ENCODE peak calls at places on chromosomes 12 and 14, in ten cellular contexts. T, O, Y, U, E, I, K, G, C and S are unnamed samples.

GRCh38 chr12:92897844-92898243 is 31.3 kb downstream of the EEA1 start:
- DNase-seq in E (no peak), T (no peak), Y (no peak), K (no peak), G (no peak), C (no peak), U (no peak), O (no peak), I (no peak), S (no peak)

GRCh38 chr14:23119362-23120327 is 590 bp upstream of the CEBPE start:
- DNase-seq in O (no peak), G (no peak), Y (peak; percentile 75), T (no peak), I (peak; percentile 62), K (no peak), U (no peak), C (no peak), E (no peak), S (no peak)

GRCh38 chr12:105470102-105470501 is 139.6 kb downstream of the C12orf75 start:
- DNase-seq in U (no peak), E (no peak), T (no peak), G (no peak), C (no peak), K (no peak), Y (no peak), O (no peak), I (no peak), S (no peak)

GRCh38 chr14:55129086-55129427 is at the start of gene LGALS3:
- DNase-seq in U (peak; percentile 73), Y (peak; percentile 77), O (peak; percentile 22), E (peak; percentile 23), I (peak; percentile 90), T (peak; percentile 83), K (no peak), G (no peak), C (peak; percentile 59), S (peak; percentile 88)

GRCh38 chr12:122399592-122400373 is 22.7 kb downstream of the CLIP1 start:
- DNase-seq in T (peak; percentile 97), O (peak; percentile 14), G (peak; percentile 23), U (peak; percentile 49), C (peak; percentile 72), Y (peak; percentile 63), K (peak; percentile 79), I (peak; percentile 95), E (peak; percentile 41), S (peak; percentile 66)

GRCh38 chr12:32116897-32117296 is 10.2 kb downstream of the BICD1 start:
- DNase-seq in O (no peak), Y (no peak), G (no peak), K (no peak), T (no peak), E (no peak), I (no peak), C (no peak), U (no peak), S (no peak)

GRCh38 chr12:79251356-79251755 is 386.8 kb downstream of the SYT1 start:
- DNase-seq in K (no peak), I (no peak), Y (no peak), U (no peak), C (no peak), E (no peak), G (no peak), T (peak; percentile 6), O (no peak), S (no peak)

GRCh38 chr12:6752181-6752930 is 585 bp downstream of the MLF2 start:
- DNase-seq in K (peak; percentile 41), U (peak; percentile 67), I (peak; percentile 75), O (no peak), E (peak; percentile 38), C (peak; percentile 55), Y (no peak), G (no peak), T (no peak), S (peak; percentile 82)

GRCh38 chr14:80930836-80931389 is 10.6 kb downstream of the CEP128 start:
- DNase-seq in Y (no peak), I (no peak), E (no peak), K (no peak), U (no peak), O (no peak), G (no peak), C (no peak), T (no peak), S (no peak)

GRCh38 chr12:67137256-67137655 is 131.9 kb upstream of the CAND1 start:
- DNase-seq in G (no peak), U (no peak), C (no peak), K (no peak), I (no peak), O (no peak), E (no peak), T (no peak), Y (no peak), S (no peak)

GRCh38 chr12:118050972-118051910 is 9.7 kb downstream of the WSB2 start:
- DNase-seq in T (no peak), O (no peak), K (no peak), U (no peak), E (no peak), C (no peak), I (no peak), Y (no peak), G (no peak), S (no peak)

GRCh38 chr12:1605129-1606020 is 11.0 kb upstream of the FBXL14 start:
- DNase-seq in O (peak; percentile 59), T (peak; percentile 92), Y (peak; percentile 66), U (peak; percentile 65), G (peak; percentile 34), C (peak; percentile 79), E (peak; percentile 74), K (peak; percentile 80), I (peak; percentile 87), S (peak; percentile 79)

GRCh38 chr12:119512772-119513497 is 80.6 kb upstream of the TMEM233 start:
- DNase-seq in U (peak; percentile 70), O (peak; percentile 25), K (no peak), Y (no peak), C (peak; percentile 19), E (peak; percentile 26), I (no peak), T (peak; percentile 76), G (no peak), S (no peak)

GRCh38 chr12:23221066-23221465 is 596.1 kb downstream of the ETNK1 start:
- DNase-seq in C (peak; percentile 45), Y (no peak), G (no peak), T (peak; percentile 74), U (no peak), O (no peak), E (peak; percentile 13), I (no peak), K (no peak), S (peak; percentile 9)

GRCh38 chr12:27343255-27344000 is 10.8 kb downstream of the BMAL2 start:
- DNase-seq in E (no peak), Y (no peak), U (no peak), O (no peak), T (no peak), I (no peak), G (no peak), K (no peak), C (no peak), S (no peak)

GRCh38 chr14:51004352-51004800 is 60.1 kb upstream of the PYGL start:
- DNase-seq in K (no peak), G (no peak), O (no peak), T (peak; percentile 68), U (no peak), C (no peak), Y (no peak), I (no peak), E (no peak), S (no peak)

GRCh38 chr12:107560906-107561285 is 124.7 kb upstream of the PWP1 start:
- DNase-seq in K (no peak), O (no peak), Y (no peak), G (no peak), I (no peak), E (no peak), T (peak; percentile 26), C (no peak), U (no peak), S (no peak)

GRCh38 chr12:89494411-89495231 is 30.0 kb downstream of the GALNT4 start:
- DNase-seq in Y (no peak), T (no peak), U (no peak), C (no peak), K (no peak), I (no peak), G (no peak), O (no peak), E (no peak), S (no peak)

GRCh38 chr14:37903561-37904191 is 304.0 kb upstream of the SSTR1 start:
- DNase-seq in G (no peak), T (peak; percentile 73), O (no peak), Y (no peak), K (peak; percentile 40), C (peak; percentile 40), U (peak; percentile 21), E (peak; percentile 16), I (no peak), S (peak; percentile 4)